ENCODE peak calls at places on chromosomes 2 and 18, in five cellular contexts. S, U, A, Q and G are unnamed samples.

GRCh38 chr2:182946949-182947348 is 80.5 kb upstream of the FRZB start:
- DNase-seq in S (no peak), U (no peak), A (no peak), Q (no peak), G (no peak)

GRCh38 chr2:26591619-26592505 is 49.3 kb downstream of the CIB4 start:
- DNase-seq in S (no peak), U (peak; percentile 51), A (no peak), Q (peak; percentile 14), G (no peak)

GRCh38 chr2:201182650-201183372 is at the start of gene CASP10:
- DNase-seq in S (no peak), U (no peak), A (peak; percentile 64), Q (no peak), G (peak; percentile 43)

GRCh38 chr2:99487906-99488305 is 1.9 kb downstream of the REV1 start:
- DNase-seq in S (no peak), U (no peak), A (no peak), Q (no peak), G (no peak)

GRCh38 chr18:42922363-42922762 is 193.1 kb downstream of the RIT2 start:
- DNase-seq in S (no peak), U (no peak), A (no peak), Q (no peak), G (no peak)

GRCh38 chr2:226179010-226179409 is 620.6 kb downstream of the IRS1 start:
- DNase-seq in S (no peak), U (no peak), A (peak; percentile 84), Q (no peak), G (no peak)

GRCh38 chr18:24326211-24326610 is 71.4 kb downstream of the OSBPL1A start:
- DNase-seq in S (peak; percentile 15), U (no peak), A (no peak), Q (no peak), G (no peak)

GRCh38 chr2:209671280-209671679 is 100.4 kb upstream of the UNC80 start:
- DNase-seq in S (no peak), U (no peak), A (no peak), Q (no peak), G (no peak)

GRCh38 chr2:11858883-11859282 is 112.5 kb downstream of the LPIN1 start:
- DNase-seq in S (no peak), U (no peak), A (no peak), Q (no peak), G (no peak)

DNA sequence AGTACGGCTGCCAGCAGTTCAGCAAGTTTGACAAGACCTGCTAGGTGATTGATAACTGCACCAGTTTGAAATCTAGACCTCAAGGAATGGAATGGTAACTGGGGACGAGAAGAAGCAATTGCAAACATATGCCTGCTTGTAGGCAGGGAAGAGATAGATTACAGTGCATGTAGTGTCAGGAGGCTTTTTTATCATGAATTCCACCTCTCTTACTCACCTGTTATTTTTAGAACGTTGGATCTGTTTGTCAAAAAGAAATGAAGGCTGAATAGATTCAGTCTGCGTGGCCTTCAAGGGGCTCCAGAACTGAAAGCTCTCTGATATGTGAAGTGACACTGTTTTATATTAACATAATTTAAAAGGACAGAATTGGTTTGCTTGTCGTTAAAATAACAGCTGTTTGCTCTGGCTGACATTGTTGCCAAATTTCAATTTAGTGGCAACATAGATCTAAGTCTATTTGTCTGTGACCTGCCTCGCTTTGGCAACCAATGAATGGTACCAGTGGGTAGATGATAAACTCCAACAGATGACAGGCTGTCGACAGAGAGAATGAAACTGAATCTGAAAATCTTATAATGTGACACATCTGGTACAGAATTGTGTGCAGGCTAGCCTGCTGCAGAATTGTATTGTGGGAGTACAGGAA is 199.4 kb downstream of the ZNF407 start:
- DNase-seq in S (no peak), U (no peak), A (peak; percentile 46), Q (no peak), G (no peak)
- H3K4me3 ChIP-seq in S (peak overlapping the region; percentile 31), U (no peak overlapping the region), A (no peak overlapping the region), Q (peak overlapping the region; percentile 37), G (no peak overlapping the region)

GRCh38 chr2:177622516-177622915 is 229.9 kb downstream of the AGPS start:
- DNase-seq in S (no peak), U (no peak), A (peak; percentile 39), Q (no peak), G (no peak)
- TF ChIP-seq CTCF in S (no peak), U (no peak), A (peak; percentile 55), Q (no peak), G (no peak)

GRCh38 chr2:20449501-20450200 is 2.8 kb downstream of the RHOB start:
- DNase-seq in S (no peak), U (no peak), A (no peak), Q (peak; percentile 38), G (no peak)

GRCh38 chr2:20446280-20446916 is 476 bp upstream of the RHOB start:
- DNase-seq in S (peak; percentile 39), U (no peak), A (no peak), Q (peak; percentile 61), G (no peak)

GRCh38 chr2:20446917-20447436 is at the start of gene RHOB:
- DNase-seq in S (peak; percentile 96), U (peak; percentile 98), A (peak; percentile 99), Q (peak; percentile 98), G (peak; percentile 95)

GRCh38 chr2:20448246-20449046 is 1.6 kb downstream of the RHOB start:
- DNase-seq in S (no peak), U (no peak), A (no peak), Q (peak; percentile 54), G (no peak)

GRCh38 chr2:20447437-20448245 is 767 bp downstream of the RHOB start:
- DNase-seq in S (peak; percentile 58), U (peak; percentile 81), A (peak; percentile 44), Q (peak; percentile 77), G (peak; percentile 57)
- H3K27me3 ChIP-seq in S (no peaks in the 10 kb centered on the region), U (no peaks in the 10 kb centered on the region), A (no peaks in the 10 kb centered on the region), Q (no peaks in the 10 kb centered on the region), G (no peaks in the 10 kb centered on the region)

GRCh38 chr2:207163815-207164747 is 1.7 kb downstream of the KLF7 start:
- DNase-seq in S (peak; percentile 72), U (peak; percentile 74), A (peak; percentile 54), Q (peak; percentile 76), G (peak; percentile 20)

GRCh38 chr2:207161247-207161646 is 4.5 kb downstream of the KLF7 start:
- DNase-seq in S (no peak), U (no peak), A (no peak), Q (no peak), G (no peak)

GRCh38 chr2:207161724-207162123 is 4.0 kb downstream of the KLF7 start:
- DNase-seq in S (no peak), U (no peak), A (peak; percentile 75), Q (no peak), G (no peak)

GRCh38 chr2:207163053-207163814 is 2.5 kb downstream of the KLF7 start:
- DNase-seq in S (no peak), U (no peak), A (peak; percentile 97), Q (no peak), G (no peak)

DNA sequence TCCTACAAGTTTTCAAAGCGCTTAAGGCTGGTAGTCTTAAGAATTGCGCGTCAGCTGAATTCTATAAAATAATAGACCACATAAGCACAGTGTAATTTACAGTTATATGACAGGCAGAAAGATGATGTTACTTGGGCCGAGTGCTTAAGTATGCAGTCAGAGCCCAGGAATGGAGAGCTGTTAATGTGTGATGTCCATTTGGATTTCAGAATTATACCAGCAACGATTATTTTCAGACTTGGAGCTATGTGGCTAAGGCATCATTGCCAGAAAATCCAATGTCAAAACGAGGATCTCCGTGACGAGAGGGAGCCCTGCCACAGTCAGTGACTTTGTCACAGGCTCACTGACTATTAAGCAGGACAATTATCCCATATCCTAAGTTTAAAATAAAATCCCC is 3.4 kb downstream of the KLF7 start:
- DNase-seq in S (no peak), U (no peak), A (no peak), Q (no peak), G (no peak)
- H3K4me3 ChIP-seq in S (peak overlapping the region; percentile 85), U (peak overlapping the region; percentile 76), A (no peak overlapping the region), Q (peak overlapping the region; percentile 88), G (no peak overlapping the region)

GRCh38 chr18:26652501-26652900 is 104.1 kb upstream of the KCTD1 start:
- DNase-seq in S (no peak), U (no peak), A (no peak), Q (no peak), G (no peak)

GRCh38 chr18:26655010-26655613 is 106.8 kb upstream of the KCTD1 start:
- DNase-seq in S (no peak), U (no peak), A (no peak), Q (no peak), G (no peak)

GRCh38 chr18:26656401-26656943 is 108.1 kb upstream of the KCTD1 start:
- DNase-seq in S (peak; percentile 16), U (peak; percentile 70), A (no peak), Q (no peak), G (no peak)

GRCh38 chr18:26655614-26656400 is 107.5 kb upstream of the KCTD1 start:
- DNase-seq in S (peak; percentile 51), U (peak; percentile 82), A (peak; percentile 59), Q (peak; percentile 61), G (no peak)

DNA sequence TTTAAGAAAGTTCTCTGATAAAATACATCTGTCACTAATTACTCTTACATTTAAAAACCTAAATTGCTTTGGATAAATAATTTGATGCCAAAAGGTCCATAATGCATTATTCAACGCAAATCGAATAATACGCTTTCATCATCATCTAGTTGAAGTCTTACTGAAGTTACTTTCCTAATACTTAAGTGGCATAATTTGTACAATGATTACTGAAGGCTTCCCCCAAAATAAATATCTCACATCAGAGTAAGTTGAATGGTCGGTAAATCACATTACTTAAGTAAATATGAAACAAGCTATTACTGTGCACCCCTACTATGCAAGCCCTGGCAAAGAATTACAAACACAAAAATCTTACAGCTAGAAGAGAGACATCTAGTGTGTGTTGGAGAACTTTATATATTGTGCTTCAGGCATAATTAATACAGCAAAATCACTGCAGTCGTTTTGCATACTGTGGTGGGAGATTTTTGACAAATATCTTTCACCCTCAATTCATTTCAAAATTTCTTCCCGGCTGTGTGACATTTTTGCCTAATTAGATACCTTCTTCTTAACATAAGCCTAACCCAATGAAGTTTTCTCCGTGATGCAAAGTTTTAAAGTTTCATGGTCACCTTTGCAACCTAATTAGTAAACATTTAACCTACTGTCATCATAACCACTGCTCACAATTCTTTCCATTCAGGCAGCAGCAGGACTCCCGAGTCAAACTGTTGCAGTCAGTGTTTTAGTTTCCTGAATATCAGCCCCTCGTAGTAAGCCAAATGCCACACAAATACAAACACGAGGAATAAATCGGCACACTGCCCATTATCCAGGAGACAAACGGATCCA is 106.0 kb upstream of the KCTD1 start:
- DNase-seq in S (no peak), U (no peak), A (no peak), Q (no peak), G (no peak)
- TF ChIP-seq CTCF in S (no peak), U (no peak), A (no peak), Q (no peak), G (no peak)

DNA sequence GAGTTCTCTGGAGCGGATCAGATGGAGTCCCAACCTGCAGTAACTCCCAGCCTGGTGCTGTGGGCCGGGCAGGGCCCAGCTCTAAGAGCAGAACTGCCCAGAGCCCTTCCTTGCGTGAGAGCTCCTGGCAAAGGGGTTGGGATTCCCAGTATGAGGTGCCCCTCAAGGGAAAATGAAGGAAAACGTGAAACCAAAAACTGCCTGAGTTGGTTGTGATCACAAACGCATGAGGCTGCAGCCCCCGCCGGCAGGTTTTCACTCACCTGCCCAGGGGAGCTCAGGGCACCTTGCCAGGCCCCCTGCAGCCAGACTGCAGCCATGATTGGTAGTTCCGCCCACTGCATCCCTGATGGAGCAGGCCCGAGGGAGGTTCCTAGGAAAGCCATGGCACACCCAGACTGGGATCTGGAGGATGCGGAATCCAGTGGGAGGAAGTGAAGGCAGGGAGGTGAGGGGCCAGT is 103.1 kb downstream of the INHBB start:
- DNase-seq in S (no peak), U (peak; percentile 41), A (no peak), Q (no peak), G (no peak)
- H3K27me3 ChIP-seq in S (peaks cover 35% of the 10 kb centered on the region), U (no peaks in the 10 kb centered on the region), A (no peaks in the 10 kb centered on the region), Q (no peaks in the 10 kb centered on the region), G (no peaks in the 10 kb centered on the region)